ENCODE peak calls at places on chromosome 15, in five cellular contexts. One of them, this sample, is unnamed.

GRCh38 chr15:40439461-40440299 is 1.1 kb upstream of the BAHD1 start:
- DNase-seq in WERI-Rb-1: peak
- DNase-seq in choroid plexus epithelial cell: peak
- DNase-seq in right atrium auricular region: no peak
- DNase-seq in left ventricle myocardium inferior: peak
- DNase-seq in this sample: no peak

GRCh38 chr15:38017721-38018120 is 83.3 kb downstream of the TMCO5A start:
- DNase-seq in WERI-Rb-1: no peak
- DNase-seq in choroid plexus epithelial cell: no peak
- DNase-seq in right atrium auricular region: no peak
- DNase-seq in left ventricle myocardium inferior: no peak
- DNase-seq in this sample: no peak

GRCh38 chr15:98719169-98719515 is 70.8 kb downstream of the IGF1R start:
- DNase-seq in WERI-Rb-1: no peak
- DNase-seq in choroid plexus epithelial cell: peak
- DNase-seq in right atrium auricular region: no peak
- DNase-seq in left ventricle myocardium inferior: no peak
- DNase-seq in this sample: no peak

GRCh38 chr15:29045717-29046116 is 159.9 kb downstream of the APBA2 start:
- DNase-seq in WERI-Rb-1: no peak
- DNase-seq in choroid plexus epithelial cell: peak
- DNase-seq in right atrium auricular region: no peak
- DNase-seq in left ventricle myocardium inferior: no peak
- DNase-seq in this sample: peak

GRCh38 chr15:34691024-34691423 is 63.8 kb downstream of the GJD2 start:
- DNase-seq in WERI-Rb-1: no peak
- DNase-seq in choroid plexus epithelial cell: peak
- DNase-seq in right atrium auricular region: no peak
- DNase-seq in left ventricle myocardium inferior: no peak
- DNase-seq in this sample: no peak

GRCh38 chr15:85125056-85125661 is 143.5 kb downstream of the PDE8A start:
- DNase-seq in WERI-Rb-1: no peak
- DNase-seq in choroid plexus epithelial cell: peak
- DNase-seq in right atrium auricular region: no peak
- DNase-seq in left ventricle myocardium inferior: no peak
- DNase-seq in this sample: peak

GRCh38 chr15:101487060-101487459 is 2.4 kb downstream of the PCSK6 start:
- DNase-seq in WERI-Rb-1: no peak
- DNase-seq in choroid plexus epithelial cell: no peak
- DNase-seq in right atrium auricular region: no peak
- DNase-seq in left ventricle myocardium inferior: no peak
- DNase-seq in this sample: no peak

GRCh38 chr15:34757262-34757661 is 2.5 kb upstream of the GJD2 start:
- DNase-seq in WERI-Rb-1: no peak
- DNase-seq in choroid plexus epithelial cell: no peak
- DNase-seq in right atrium auricular region: no peak
- DNase-seq in left ventricle myocardium inferior: no peak
- DNase-seq in this sample: no peak

GRCh38 chr15:39362832-39363561 is 217.9 kb upstream of the THBS1 start:
- DNase-seq in WERI-Rb-1: no peak
- DNase-seq in choroid plexus epithelial cell: peak
- DNase-seq in right atrium auricular region: no peak
- DNase-seq in left ventricle myocardium inferior: no peak
- DNase-seq in this sample: peak

GRCh38 chr15:81531141-81531592 is 157.2 kb upstream of the TMC3 start:
- DNase-seq in WERI-Rb-1: peak
- DNase-seq in choroid plexus epithelial cell: peak
- DNase-seq in right atrium auricular region: no peak
- DNase-seq in left ventricle myocardium inferior: no peak
- DNase-seq in this sample: peak

GRCh38 chr15:79967331-79968182 is 3.4 kb downstream of the BCL2A1 start:
- DNase-seq in WERI-Rb-1: peak
- DNase-seq in choroid plexus epithelial cell: no peak
- DNase-seq in right atrium auricular region: no peak
- DNase-seq in left ventricle myocardium inferior: no peak
- DNase-seq in this sample: no peak

GRCh38 chr15:81897011-81897677 is 148.7 kb downstream of the MEX3B start:
- DNase-seq in WERI-Rb-1: no peak
- DNase-seq in choroid plexus epithelial cell: peak
- DNase-seq in right atrium auricular region: no peak
- DNase-seq in left ventricle myocardium inferior: no peak
- DNase-seq in this sample: peak

GRCh38 chr15:70494861-70495571 is 268.3 kb downstream of the UACA start:
- DNase-seq in WERI-Rb-1: peak
- DNase-seq in choroid plexus epithelial cell: peak
- DNase-seq in right atrium auricular region: no peak
- DNase-seq in left ventricle myocardium inferior: no peak
- DNase-seq in this sample: peak

GRCh38 chr15:74406992-74407705 is 26.6 kb downstream of the SEMA7A start:
- DNase-seq in WERI-Rb-1: no peak
- DNase-seq in choroid plexus epithelial cell: peak
- DNase-seq in right atrium auricular region: no peak
- DNase-seq in left ventricle myocardium inferior: no peak
- DNase-seq in this sample: peak

GRCh38 chr15:31977138-31977537 is 53.2 kb upstream of the CHRNA7 start:
- DNase-seq in WERI-Rb-1: no peak
- DNase-seq in choroid plexus epithelial cell: no peak
- DNase-seq in right atrium auricular region: no peak
- DNase-seq in left ventricle myocardium inferior: no peak
- DNase-seq in this sample: no peak

GRCh38 chr15:71115567-71116351 is 488 bp downstream of the THSD4 start:
- DNase-seq in WERI-Rb-1: peak
- DNase-seq in choroid plexus epithelial cell: peak
- DNase-seq in right atrium auricular region: no peak
- DNase-seq in left ventricle myocardium inferior: peak
- DNase-seq in this sample: peak

GRCh38 chr15:67542192-67542461 is 376 bp upstream of the MAP2K5 start:
- DNase-seq in WERI-Rb-1: no peak
- DNase-seq in choroid plexus epithelial cell: peak
- DNase-seq in right atrium auricular region: no peak
- DNase-seq in left ventricle myocardium inferior: no peak
- DNase-seq in this sample: no peak

GRCh38 chr15:87099916-87100315 is 1020.2 kb downstream of the AGBL1 start:
- DNase-seq in WERI-Rb-1: no peak
- DNase-seq in choroid plexus epithelial cell: no peak
- DNase-seq in right atrium auricular region: no peak
- DNase-seq in left ventricle myocardium inferior: no peak
- DNase-seq in this sample: no peak

GRCh38 chr15:83164409-83165404 is 42.9 kb downstream of the HDGFL3 start:
- DNase-seq in WERI-Rb-1: no peak
- DNase-seq in choroid plexus epithelial cell: peak
- DNase-seq in right atrium auricular region: no peak
- DNase-seq in left ventricle myocardium inferior: no peak
- DNase-seq in this sample: peak

GRCh38 chr15:71730277-71731144 is 79.8 kb upstream of the NR2E3 start:
- DNase-seq in WERI-Rb-1: peak
- DNase-seq in choroid plexus epithelial cell: peak
- DNase-seq in right atrium auricular region: no peak
- DNase-seq in left ventricle myocardium inferior: peak
- DNase-seq in this sample: peak

GRCh38 chr15:36882487-36883108 is 217.8 kb downstream of the MEIS2 start:
- DNase-seq in WERI-Rb-1: no peak
- DNase-seq in choroid plexus epithelial cell: no peak
- DNase-seq in right atrium auricular region: no peak
- DNase-seq in left ventricle myocardium inferior: peak
- DNase-seq in this sample: peak

GRCh38 chr15:39491917-39492490 is 88.9 kb upstream of the THBS1 start:
- DNase-seq in WERI-Rb-1: no peak
- DNase-seq in choroid plexus epithelial cell: no peak
- DNase-seq in right atrium auricular region: no peak
- DNase-seq in left ventricle myocardium inferior: no peak
- DNase-seq in this sample: peak

GRCh38 chr15:32905481-32905880 is 187.7 kb downstream of the GREM1 start:
- DNase-seq in WERI-Rb-1: no peak
- DNase-seq in choroid plexus epithelial cell: no peak
- DNase-seq in right atrium auricular region: no peak
- DNase-seq in left ventricle myocardium inferior: no peak
- DNase-seq in this sample: peak

GRCh38 chr15:59644757-59645156 is 12.6 kb downstream of the GTF2A2 start:
- DNase-seq in WERI-Rb-1: no peak
- DNase-seq in choroid plexus epithelial cell: peak
- DNase-seq in right atrium auricular region: no peak
- DNase-seq in left ventricle myocardium inferior: no peak
- DNase-seq in this sample: no peak

GRCh38 chr15:25784876-25785642 is 78.1 kb downstream of the ATP10A start:
- DNase-seq in WERI-Rb-1: no peak
- DNase-seq in choroid plexus epithelial cell: no peak
- DNase-seq in right atrium auricular region: peak
- DNase-seq in left ventricle myocardium inferior: no peak
- DNase-seq in this sample: no peak

DNA sequence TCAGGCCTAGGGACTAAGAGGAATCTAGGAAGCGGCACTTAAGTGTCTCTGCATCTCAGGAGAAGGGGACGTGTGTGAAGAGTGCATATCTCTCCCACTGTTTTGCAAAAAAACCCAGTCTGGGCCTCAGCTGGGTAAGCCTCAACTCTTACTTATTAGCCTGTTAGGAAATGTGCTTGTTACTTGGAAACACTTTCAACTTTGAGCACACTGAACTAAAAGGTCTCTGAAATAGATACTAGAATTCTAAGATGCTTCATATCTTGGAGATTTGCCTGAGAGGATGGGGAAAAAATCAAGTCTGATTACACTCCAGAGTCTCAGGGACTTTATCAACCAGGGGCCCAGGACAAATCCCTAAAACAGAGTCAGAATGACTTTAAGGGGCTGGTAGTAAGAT is 81.8 kb downstream of the WDR76 start:
- DNase-seq in WERI-Rb-1: no peak
- DNase-seq in choroid plexus epithelial cell: no peak
- DNase-seq in right atrium auricular region: no peak
- DNase-seq in left ventricle myocardium inferior: no peak
- DNase-seq in this sample: no peak
- H3K4me3 ChIP-seq in WERI-Rb-1: no peak
- H3K4me3 ChIP-seq in choroid plexus epithelial cell: no peak
- H3K4me3 ChIP-seq in right atrium auricular region: no peak
- H3K4me3 ChIP-seq in left ventricle myocardium inferior: no peak
- H3K4me3 ChIP-seq in this sample: no peak

GRCh38 chr15:58056015-58056414 is 9.5 kb downstream of the ALDH1A2 start:
- DNase-seq in WERI-Rb-1: no peak
- DNase-seq in choroid plexus epithelial cell: no peak
- DNase-seq in right atrium auricular region: no peak
- DNase-seq in left ventricle myocardium inferior: no peak
- DNase-seq in this sample: no peak
- TF ChIP-seq CTCF in WERI-Rb-1: no peak
- TF ChIP-seq CTCF in choroid plexus epithelial cell: peak
- TF ChIP-seq CTCF in right atrium auricular region: no peak
- TF ChIP-seq CTCF in left ventricle myocardium inferior: peak
- TF ChIP-seq CTCF in this sample: peak

GRCh38 chr15:27422997-27423396 is 452.0 kb downstream of the GABRG3 start:
- DNase-seq in WERI-Rb-1: no peak
- DNase-seq in choroid plexus epithelial cell: no peak
- DNase-seq in right atrium auricular region: no peak
- DNase-seq in left ventricle myocardium inferior: no peak
- DNase-seq in this sample: no peak
- H3K4me3 ChIP-seq in WERI-Rb-1: no peak
- H3K4me3 ChIP-seq in choroid plexus epithelial cell: no peak
- H3K4me3 ChIP-seq in right atrium auricular region: no peak
- H3K4me3 ChIP-seq in left ventricle myocardium inferior: no peak
- H3K4me3 ChIP-seq in this sample: no peak

GRCh38 chr15:68644088-68644904 is 65.5 kb downstream of the CORO2B start:
- DNase-seq in WERI-Rb-1: no peak
- DNase-seq in choroid plexus epithelial cell: peak
- DNase-seq in right atrium auricular region: no peak
- DNase-seq in left ventricle myocardium inferior: no peak
- DNase-seq in this sample: peak
- TF ChIP-seq CTCF in WERI-Rb-1: peak
- TF ChIP-seq CTCF in choroid plexus epithelial cell: peak
- TF ChIP-seq CTCF in right atrium auricular region: no peak
- TF ChIP-seq CTCF in left ventricle myocardium inferior: peak
- TF ChIP-seq CTCF in this sample: peak

DNA sequence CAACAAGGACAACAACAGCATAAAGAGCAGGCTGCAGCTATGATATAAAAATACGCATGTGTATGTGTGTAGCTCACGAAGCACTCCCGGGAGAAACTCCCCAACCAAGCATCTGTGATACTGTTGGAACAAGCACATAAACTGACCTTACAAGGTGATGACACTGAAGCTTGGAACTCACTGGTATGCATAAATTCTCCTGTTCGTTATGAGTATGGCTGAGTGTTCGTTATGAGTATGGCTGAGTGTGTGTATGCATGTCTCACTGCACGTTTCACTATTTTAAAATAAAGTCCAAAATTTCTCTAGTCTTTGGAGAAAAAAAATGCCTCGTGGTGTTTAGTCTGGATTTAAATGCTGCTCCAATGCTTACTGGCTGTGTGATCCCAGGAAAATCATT is 256.8 kb downstream of the RORA start:
- DNase-seq in WERI-Rb-1: no peak
- DNase-seq in choroid plexus epithelial cell: peak
- DNase-seq in right atrium auricular region: no peak
- DNase-seq in left ventricle myocardium inferior: no peak
- DNase-seq in this sample: peak
- H3K4me3 ChIP-seq in WERI-Rb-1: no peak
- H3K4me3 ChIP-seq in choroid plexus epithelial cell: no peak
- H3K4me3 ChIP-seq in right atrium auricular region: no peak
- H3K4me3 ChIP-seq in left ventricle myocardium inferior: no peak
- H3K4me3 ChIP-seq in this sample: no peak

This sample was measured in fibroblast of villous mesenchyme.